ENCODE peak calls at places on chromosomes 16 and 17, in seven cellular contexts. D is WERI-Rb-1, F is mucosa of descending colon, Z is neural crest cell, S is BJ, V is GM13977, L is B cell. U is an unnamed sample.

GRCh38 chr17:39219647-39220154 is 6.0 kb downstream of the STAC2 start:
- DNase-seq in S (no peak), F (no peak), D (no peak), L (no peak), V (no peak), Z (no peak), U (no peak)

GRCh38 chr16:15934991-15935390 is 14.4 kb upstream of the ABCC1 start:
- DNase-seq in Z (no peak), L (no peak), V (no peak), D (no peak), F (no peak), S (no peak), U (no peak)

GRCh38 chr17:50141750-50142119 is 8.7 kb downstream of the PPP1R9B start:
- DNase-seq in Z (no peak), L (no peak), S (no peak), F (no peak), D (no peak), V (no peak), U (no peak)

GRCh38 chr17:21301593-21302550 is 17.4 kb downstream of the MAP2K3 start:
- DNase-seq in Z (no peak), S (no peak), D (no peak), F (no peak), V (peak; percentile 40), L (no peak), U (peak; percentile 50)

GRCh38 chr17:20234266-20234665 is 225.1 kb downstream of the SPECC1 start:
- DNase-seq in D (no peak), V (peak; percentile 15), Z (no peak), F (no peak), L (no peak), S (no peak), U (no peak)

GRCh38 chr17:927611-928461 is 51.7 kb downstream of the NXN start:
- DNase-seq in V (no peak), Z (no peak), D (no peak), F (no peak), S (peak; percentile 93), L (no peak), U (no peak)

GRCh38 chr17:7798839-7799238 is 35.2 kb upstream of the KDM6B start:
- DNase-seq in L (no peak), V (no peak), F (no peak), S (no peak), D (no peak), Z (no peak), U (no peak)

GRCh38 chr16:5838071-5838470 is 740.5 kb upstream of the EEF2KMT start:
- DNase-seq in F (no peak), V (no peak), D (no peak), S (no peak), L (no peak), Z (no peak), U (no peak)

GRCh38 chr16:76946879-76947278 is 244.1 kb upstream of the MON1B start:
- DNase-seq in Z (no peak), L (no peak), F (no peak), D (no peak), S (peak; percentile 9), V (no peak), U (no peak)

GRCh38 chr17:28388106-28388505 is 16.6 kb downstream of the SARM1 start:
- DNase-seq in L (no peak), Z (no peak), S (no peak), D (no peak), V (no peak), F (no peak), U (no peak)

GRCh38 chr17:31758646-31759045 is 100.4 kb downstream of the COPRS start:
- DNase-seq in F (no peak), V (no peak), Z (no peak), L (no peak), S (no peak), D (no peak), U (no peak)

GRCh38 chr17:28547096-28547622 is 5.3 kb downstream of the UNC119 start:
- DNase-seq in D (no peak), F (no peak), S (no peak), Z (no peak), L (no peak), V (no peak), U (no peak)

GRCh38 chr17:65583921-65584603 is 22.6 kb upstream of the AXIN2 start:
- DNase-seq in Z (no peak), S (no peak), L (no peak), V (no peak), D (no peak), F (no peak), U (no peak)

GRCh38 chr17:72950236-72950931 is 142.1 kb downstream of the SLC39A11 start:
- DNase-seq in L (no peak), S (no peak), F (no peak), Z (no peak), V (no peak), D (peak; percentile 95), U (no peak)

GRCh38 chr16:2532494-2533141 is 1.4 kb upstream of the CEMP1 start:
- DNase-seq in D (peak; percentile 76), Z (no peak), V (peak; percentile 75), S (no peak), F (peak; percentile 92), L (peak; percentile 76), U (no peak)

GRCh38 chr16:84194470-84195200 is 3.7 kb downstream of the ADAD2 start:
- DNase-seq in S (no peak), Z (no peak), D (no peak), V (peak; percentile 57), L (peak; percentile 65), F (no peak), U (no peak)

GRCh38 chr16:9123871-9124270 is 32.4 kb downstream of the HAPSTR1 start:
- DNase-seq in Z (no peak), L (peak; percentile 71), F (peak; percentile 93), S (no peak), D (no peak), V (no peak), U (no peak)

GRCh38 chr17:28898261-28898955 is 875 bp upstream of the FLOT2 start:
- DNase-seq in S (no peak), L (no peak), V (no peak), Z (no peak), F (no peak), D (no peak), U (no peak)

GRCh38 chr17:73342057-73342522 is 30.3 kb upstream of the CDC42EP4 start:
- DNase-seq in L (no peak), V (no peak), F (peak; percentile 42), S (no peak), D (peak; percentile 98), Z (peak; percentile 41), U (no peak)

GRCh38 chr17:67229109-67229991 is 15.6 kb downstream of the HELZ start:
- DNase-seq in F (no peak), D (no peak), L (no peak), S (no peak), Z (no peak), V (no peak), U (no peak)

GRCh38 chr17:65395924-65396323 is 165.5 kb downstream of the AXIN2 start:
- DNase-seq in S (no peak), L (no peak), F (no peak), D (no peak), Z (no peak), V (no peak), U (no peak)

GRCh38 chr17:35982409-35983191 is 1.3 kb upstream of the CCL16 start:
- DNase-seq in F (no peak), V (no peak), S (no peak), Z (no peak), L (no peak), D (no peak), U (no peak)

GRCh38 chr17:35978346-35978745 is 3.0 kb downstream of the CCL16 start:
- DNase-seq in D (no peak), S (no peak), L (no peak), F (no peak), V (no peak), Z (no peak), U (no peak)

GRCh38 chr17:35981246-35981645 is at the start of gene CCL16:
- DNase-seq in F (no peak), Z (no peak), V (no peak), S (no peak), D (no peak), L (no peak), U (no peak)

GRCh38 chr17:35984140-35984539 is 2.4 kb downstream of the CCL14 start:
- DNase-seq in V (no peak), F (no peak), Z (no peak), S (no peak), D (no peak), L (no peak), U (no peak)

GRCh38 chr17:35981908-35982330 is 622 bp upstream of the CCL16 start:
- DNase-seq in S (no peak), V (no peak), L (no peak), F (peak; percentile 25), D (peak; percentile 67), Z (no peak), U (no peak)
- TF ChIP-seq CTCF in S (no peak), V (peak; percentile 56), L (no peak), F (no peak), D (peak; percentile 87), Z (peak; percentile 30), U (no peak)

DNA sequence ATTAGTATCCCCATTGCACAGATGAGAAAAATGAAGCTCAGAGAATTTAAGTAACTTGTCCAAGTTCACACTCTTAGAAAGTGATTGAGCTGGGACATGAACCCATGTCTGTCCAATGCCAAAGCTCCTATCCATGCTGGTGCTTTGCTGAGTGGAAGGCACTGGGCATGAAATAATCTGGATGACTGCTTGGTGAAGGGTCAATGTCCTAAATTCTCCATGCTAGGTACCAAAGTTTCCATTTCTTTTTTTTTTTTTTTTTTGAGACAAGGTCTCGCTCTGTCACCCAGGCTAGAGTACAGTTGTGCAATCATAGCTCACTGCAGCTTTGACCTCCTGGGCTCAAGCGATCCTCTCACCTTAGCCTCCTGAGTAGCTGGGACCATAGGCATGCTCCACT is 153.6 kb upstream of the ERCC4 start:
- DNase-seq in F (no peak), Z (no peak), D (no peak), S (no peak), L (no peak), V (no peak), U (no peak)
- TF ChIP-seq CTCF in F (no peak), Z (no peak), D (no peak), S (no peak), L (no peak), V (no peak), U (no peak)

GRCh38 chr16:67435758-67436164 is 4.8 kb downstream of the HSD11B2 start:
- DNase-seq in F (no peak), S (no peak), V (no peak), D (no peak), L (no peak), Z (no peak), U (no peak)
- TF ChIP-seq CTCF in F (no peak), S (no peak), V (no peak), D (no peak), L (no peak), Z (no peak), U (no peak)

DNA sequence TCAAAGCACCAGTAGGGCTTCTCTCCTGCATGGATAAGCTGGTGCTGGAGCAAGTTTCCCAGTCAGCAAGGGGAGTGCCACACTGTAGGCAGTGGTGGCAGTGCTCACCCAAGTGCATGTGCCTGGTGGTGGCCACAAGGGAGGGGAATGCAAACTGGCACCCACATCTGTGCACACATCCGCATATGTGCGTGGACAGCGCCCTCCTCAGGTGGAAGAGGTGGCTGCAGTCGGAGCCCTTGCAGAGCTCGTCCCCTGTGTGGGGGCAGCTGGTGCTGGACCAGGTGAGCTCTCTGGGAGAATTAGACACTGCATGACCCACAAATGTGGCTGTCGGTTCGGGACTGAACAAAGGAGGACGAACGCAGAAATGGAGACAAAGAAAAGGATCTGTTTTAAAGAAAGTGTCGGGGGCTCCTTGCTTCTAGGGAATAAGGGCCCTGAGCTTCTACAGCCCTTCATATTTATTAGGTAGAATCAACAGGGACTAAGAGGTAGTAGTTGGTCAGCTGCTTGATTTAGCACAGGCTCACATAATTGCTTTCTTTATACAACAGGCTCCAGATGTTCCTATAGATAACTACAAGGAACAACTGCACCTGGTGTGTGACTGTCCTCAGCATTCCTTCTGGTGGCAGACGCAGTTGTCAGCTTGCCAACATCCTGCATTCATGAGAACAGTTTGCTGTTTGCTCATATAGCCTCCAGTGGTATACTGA is 5.3 kb upstream of the ZNF689 start:
- DNase-seq in D (peak; percentile 80), Z (peak; percentile 54), F (peak; percentile 88), L (peak; percentile 45), S (no peak), V (peak; percentile 48), U (peak; percentile 69)
- TF ChIP-seq CTCF in D (peak; percentile 97), Z (peak; percentile 61), F (peak; percentile 64), L (peak; percentile 73), S (peak; percentile 56), V (peak; percentile 78), U (peak; percentile 79)